ENCODE peak calls at places on chromosomes 5 and 9, in nine cellular contexts. G is MM.1S; Y is stimulated activated CD4-positive, alpha-beta T cell treated with anti-CD3 and anti-CD28 coated beads, Interleukin-12 subunit alpha, Interleukin-12 subunit beta, amount 100 ng/mL, for 4 hours; T is T-cell; R is HTR-8/SVneo; C is amniotic stem cell; Z is SK-N-SH; N is CD4-positive, CD25-positive, alpha-beta regulatory T cell; F is activated CD4-positive, CD25-positive, alpha-beta regulatory T cell. K is an unnamed sample.

GRCh38 chr5:6291961-6292360 is 86.4 kb downstream of the MED10 start:
- DNase-seq in Y (no peak), Z (no peak), G (peak; percentile 67), R (no peak), C (no peak), F (no peak), N (peak; percentile 34), T (no peak), K (no peak)

GRCh38 chr5:154098465-154098864 is 59.7 kb downstream of the MFAP3 start:
- DNase-seq in R (no peak), Y (no peak), Z (no peak), N (no peak), T (no peak), C (no peak), G (no peak), F (no peak), K (no peak)

GRCh38 chr5:14184725-14185124 is 41.6 kb downstream of the TRIO start:
- DNase-seq in F (no peak), N (no peak), Y (no peak), C (no peak), Z (no peak), T (no peak), R (no peak), G (no peak), K (no peak)

GRCh38 chr9:79781263-79781662 is 209.5 kb downstream of the TLE4 start:
- DNase-seq in Y (no peak), Z (no peak), C (no peak), G (no peak), T (no peak), R (no peak), F (no peak), N (no peak), K (no peak)

GRCh38 chr9:71001780-71002386 is 119.5 kb downstream of the TRPM3 start:
- DNase-seq in G (peak; percentile 50), F (no peak), Z (peak; percentile 3), N (peak; percentile 17), R (peak; percentile 15), T (no peak), C (peak; percentile 9), Y (no peak), K (no peak)

GRCh38 chr5:111143910-111144309 is 51.8 kb downstream of the WDR36 start:
- DNase-seq in G (no peak), F (no peak), N (no peak), R (peak; percentile 19), C (no peak), Y (no peak), T (no peak), Z (no peak), K (no peak)

GRCh38 chr9:35070823-35071813 is 1.3 kb downstream of the VCP start:
- DNase-seq in C (no peak), Z (no peak), N (peak; percentile 49), G (peak; percentile 40), Y (no peak), T (no peak), F (no peak), R (no peak), K (no peak)

GRCh38 chr9:88387733-88388202 is 476 bp upstream of the SPIN1 start:
- DNase-seq in N (peak; percentile 56), F (no peak), Z (peak; percentile 63), T (no peak), Y (peak; percentile 3), R (peak; percentile 32), C (no peak), G (no peak), K (peak; percentile 21)

GRCh38 chr9:98724810-98725530 is 16.2 kb upstream of the GABBR2 start:
- DNase-seq in N (no peak), R (no peak), F (no peak), T (no peak), Y (no peak), C (no peak), Z (no peak), G (no peak), K (no peak)

K was measured in activated gamma-delta T cell.